ENCODE peak calls at places on chromosome 18, in nine cellular contexts. D, P, V, J, O, Z, B, C and A are unnamed samples.

GRCh38 chr18:75115514-75115913 is 93.4 kb downstream of the PTGR3 start:
- DNase-seq in D (no peak), P (no peak), V (no peak), J (no peak), O (no peak), Z (no peak), B (no peak), C (no peak), A (no peak)

GRCh38 chr18:44909191-44909719 is 228.6 kb downstream of the SETBP1 start:
- DNase-seq in D (no peak), P (no peak), V (no peak), J (no peak), O (no peak), Z (no peak), B (no peak), C (no peak), A (peak; percentile 45)

GRCh38 chr18:68262697-68263293 is 452.1 kb downstream of the TMX3 start:
- DNase-seq in D (no peak), P (no peak), V (peak; percentile 28), J (no peak), O (peak; percentile 96), Z (no peak), B (no peak), C (no peak), A (no peak)

GRCh38 chr18:2906522-2907458 is 60.0 kb downstream of the EMILIN2 start:
- DNase-seq in D (no peak), P (no peak), V (no peak), J (no peak), O (peak; percentile 45), Z (peak; percentile 23), B (no peak), C (peak; percentile 54), A (peak; percentile 88)

GRCh38 chr18:43193336-43193735 is 77.9 kb upstream of the RIT2 start:
- DNase-seq in D (no peak), P (no peak), V (no peak), J (no peak), O (no peak), Z (no peak), B (no peak), C (no peak), A (no peak)

GRCh38 chr18:62788891-62789290 is 73.5 kb downstream of the PHLPP1 start:
- DNase-seq in D (peak; percentile 13), P (peak; percentile 62), V (no peak), J (no peak), O (no peak), Z (no peak), B (no peak), C (no peak), A (no peak)

GRCh38 chr18:8299054-8299708 is 310.1 kb upstream of the RAB12 start:
- DNase-seq in D (no peak), P (no peak), V (no peak), J (no peak), O (no peak), Z (no peak), B (no peak), C (no peak), A (no peak)

GRCh38 chr18:5317186-5317585 is 21.7 kb upstream of the ZBTB14 start:
- DNase-seq in D (no peak), P (no peak), V (no peak), J (no peak), O (no peak), Z (no peak), B (no peak), C (no peak), A (no peak)

GRCh38 chr18:9475643-9476580 is 599 bp downstream of the RALBP1 start:
- DNase-seq in D (no peak), P (peak; percentile 21), V (no peak), J (peak; percentile 43), O (peak; percentile 79), Z (no peak), B (peak; percentile 83), C (no peak), A (peak; percentile 84)